ENCODE peak calls at places on chromosomes 5 and 9, in four cellular contexts. Y is activated naive CD4-positive, alpha-beta T cell; N is omental fat pad; S is DMS79. Z is an unnamed sample.

GRCh38 chr5:166032601-166033000 is 2258.8 kb upstream of the WWC1 start:
- DNase-seq in Y (no peak), N (no peak), S (no peak), Z (no peak)

GRCh38 chr5:115455241-115455640 is 89.3 kb downstream of the FEM1C start:
- DNase-seq in Y (no peak), N (no peak), S (no peak), Z (no peak)

GRCh38 chr5:151471276-151471675 is 23.9 kb downstream of the SLC36A1 start:
- DNase-seq in Y (no peak), N (no peak), S (peak; percentile 16), Z (no peak)

GRCh38 chr9:73579823-73580222 is 428.2 kb downstream of the ANXA1 start:
- DNase-seq in Y (no peak), N (no peak), S (no peak), Z (no peak)

GRCh38 chr5:56910123-56910951 is 941 bp downstream of the SETD9 start:
- DNase-seq in Y (no peak), N (no peak), S (no peak), Z (no peak)

GRCh38 chr9:91757802-91758201 is 192.2 kb downstream of the ROR2 start:
- DNase-seq in Y (no peak), N (no peak), S (no peak), Z (no peak)

GRCh38 chr9:2526071-2526862 is 95.3 kb upstream of the VLDLR start:
- DNase-seq in Y (no peak), N (no peak), S (no peak), Z (no peak)

GRCh38 chr5:33470544-33470943 is 29.8 kb downstream of the TARS1 start:
- DNase-seq in Y (no peak), N (no peak), S (no peak), Z (no peak)

GRCh38 chr5:129899454-129899853 is 4.8 kb upstream of the CHSY3 start:
- DNase-seq in Y (no peak), N (no peak), S (no peak), Z (no peak)

GRCh38 chr5:124745367-124746251 is 830 bp downstream of the ZNF608 start:
- DNase-seq in Y (no peak), N (no peak), S (no peak), Z (no peak)

GRCh38 chr9:122526602-122527001 is 491 bp downstream of the OR1N1 start:
- DNase-seq in Y (no peak), N (no peak), S (no peak), Z (no peak)

GRCh38 chr5:176446884-176447537 is 1.2 kb upstream of the FAF2 start:
- DNase-seq in Y (no peak), N (no peak), S (no peak), Z (no peak)

GRCh38 chr9:132637351-132637750 is 32.4 kb downstream of the DDX31 start:
- DNase-seq in Y (no peak), N (no peak), S (peak; percentile 46), Z (no peak)

GRCh38 chr9:130282000-130282700 is 16.6 kb downstream of the HMCN2 start:
- DNase-seq in Y (no peak), N (no peak), S (peak; percentile 83), Z (no peak)

GRCh38 chr9:89756891-89757537 is 152.2 kb downstream of the GADD45G start:
- DNase-seq in Y (no peak), N (no peak), S (no peak), Z (no peak)

GRCh38 chr9:91948423-91949292 is 1.4 kb downstream of the ROR2 start:
- DNase-seq in Y (no peak), N (no peak), S (no peak), Z (no peak)

GRCh38 chr5:1759378-1759970 is 40.2 kb downstream of the MRPL36 start:
- DNase-seq in Y (no peak), N (no peak), S (no peak), Z (no peak)

GRCh38 chr9:37209431-37210386 is 89.3 kb downstream of the ZCCHC7 start:
- DNase-seq in Y (no peak), N (no peak), S (no peak), Z (no peak)

GRCh38 chr5:114266374-114266773 is 95.5 kb upstream of the KCNN2 start:
- DNase-seq in Y (no peak), N (no peak), S (no peak), Z (no peak)

GRCh38 chr5:40796487-40796889 is 1.7 kb downstream of the PRKAA1 start:
- DNase-seq in Y (no peak), N (no peak), S (no peak), Z (no peak)

GRCh38 chr5:160363661-160364060 is 6.8 kb downstream of the C1QTNF2 start:
- DNase-seq in Y (no peak), N (no peak), S (no peak), Z (no peak)

GRCh38 chr9:16873131-16873787 is 2.8 kb upstream of the BNC2 start:
- DNase-seq in Y (no peak), N (no peak), S (no peak), Z (no peak)

GRCh38 chr5:172453206-172453985 is 929 bp downstream of the SH3PXD2B start:
- DNase-seq in Y (no peak), N (no peak), S (no peak), Z (no peak)

GRCh38 chr5:54821445-54822330 is 163.7 kb downstream of the ESM1 start:
- DNase-seq in Y (no peak), N (no peak), S (no peak), Z (no peak)

GRCh38 chr9:102700936-102701335 is 294.2 kb upstream of the CYLC2 start:
- DNase-seq in Y (no peak), N (no peak), S (no peak), Z (no peak)

GRCh38 chr9:126694206-126695081 is 80.7 kb downstream of the LMX1B start:
- DNase-seq in Y (no peak), N (no peak), S (no peak), Z (no peak)

GRCh38 chr9:18274693-18275092 is 199.3 kb upstream of the ADAMTSL1 start:
- DNase-seq in Y (no peak), N (no peak), S (no peak), Z (no peak)

GRCh38 chr9:103399535-103399934 is 404.4 kb downstream of the CYLC2 start:
- DNase-seq in Y (no peak), N (no peak), S (no peak), Z (no peak)

GRCh38 chr5:40046792-40047191 is 622.0 kb upstream of the DAB2 start:
- DNase-seq in Y (no peak), N (no peak), S (no peak), Z (peak; percentile 71)

GRCh38 chr9:126791406-126792230 is 13.2 kb upstream of the ZBTB43 start:
- DNase-seq in Y (no peak), N (no peak), S (no peak), Z (peak; percentile 65)

GRCh38 chr5:32531885-32532520 is 53.4 kb upstream of the SUB1 start:
- DNase-seq in Y (no peak), N (no peak), S (no peak), Z (no peak)

GRCh38 chr9:123685489-123686083 is 244.3 kb downstream of the DENND1A start:
- DNase-seq in Y (no peak), N (no peak), S (no peak), Z (no peak)

Z was measured in kidney epithelial cell.